ENCODE peak calls at places on chromosomes 7 and 10, in four cellular contexts. Q is Right ventricle myocardium superior, G is NCI-H1105, J is foreskin keratinocyte. K is an unnamed sample.

GRCh38 chr10:45444022-45444421 is 70.0 kb downstream of the ALOX5 start:
- DNase-seq in Q (no peak), G (no peak), J (no peak), K (no peak)

GRCh38 chr10:94131885-94132284 is 138.2 kb downstream of the PLCE1 start:
- DNase-seq in Q (no peak), G (no peak), J (peak; percentile 52), K (no peak)

GRCh38 chr10:1938317-1938716 is 201.0 kb upstream of the ADARB2 start:
- DNase-seq in Q (no peak), G (no peak), J (no peak), K (no peak)

GRCh38 chr10:80152820-80153219 is 20.3 kb downstream of the PLAC9 start:
- DNase-seq in Q (peak; percentile 1), G (no peak), J (no peak), K (no peak)

GRCh38 chr10:115514895-115515294 is 421.7 kb downstream of the ATRNL1 start:
- DNase-seq in Q (no peak), G (no peak), J (peak; percentile 9), K (no peak)

GRCh38 chr10:43214956-43215561 is 51.8 kb downstream of the RASGEF1A start:
- DNase-seq in Q (peak; percentile 27), G (no peak), J (no peak), K (no peak)

GRCh38 chr7:27627146-27627545 is 35.5 kb downstream of the HIBADH start:
- DNase-seq in Q (no peak), G (no peak), J (no peak), K (no peak)

GRCh38 chr7:108167460-108167859 is 37.3 kb upstream of the LAMB4 start:
- DNase-seq in Q (no peak), G (peak; percentile 72), J (no peak), K (no peak)

GRCh38 chr10:42879380-42880254 is 97.0 kb downstream of the BMS1 start:
- DNase-seq in Q (no peak), G (no peak), J (no peak), K (no peak)

GRCh38 chr7:50854247-50854646 is 71.6 kb upstream of the GRB10 start:
- DNase-seq in Q (no peak), G (no peak), J (no peak), K (no peak)

GRCh38 chr10:43145313-43145712 is 7.1 kb downstream of the CSGALNACT2 start:
- DNase-seq in Q (no peak), G (no peak), J (no peak), K (no peak)

GRCh38 chr7:80699030-80699638 is 60.7 kb downstream of the CD36 start:
- DNase-seq in Q (no peak), G (peak; percentile 42), J (peak; percentile 34), K (peak; percentile 16)

GRCh38 chr10:6148251-6148691 is 54.5 kb upstream of the PFKFB3 start:
- DNase-seq in Q (no peak), G (no peak), J (no peak), K (no peak)

GRCh38 chr10:107561136-107561650 is 396.7 kb upstream of the SORCS1 start:
- DNase-seq in Q (no peak), G (no peak), J (no peak), K (no peak)

GRCh38 chr10:18157909-18158308 is 17.7 kb downstream of the CACNB2 start:
- DNase-seq in Q (no peak), G (no peak), J (peak; percentile 44), K (no peak)

GRCh38 chr7:101170617-101171441 is 5.5 kb upstream of the VGF start:
- DNase-seq in Q (no peak), G (no peak), J (no peak), K (no peak)

GRCh38 chr10:69641261-69641980 is 11.4 kb downstream of the FAM241B start:
- DNase-seq in Q (no peak), G (no peak), J (peak; percentile 57), K (no peak)

GRCh38 chr10:85400981-85401695 is 965.5 kb downstream of the GRID1 start:
- DNase-seq in Q (no peak), G (no peak), J (peak; percentile 70), K (no peak)

GRCh38 chr10:43905502-43906236 is 257.0 kb upstream of the ZNF32 start:
- DNase-seq in Q (peak; percentile 73), G (no peak), J (no peak), K (no peak)

GRCh38 chr7:21819048-21819447 is 126.7 kb downstream of the CDCA7L start:
- DNase-seq in Q (no peak), G (no peak), J (no peak), K (no peak)

GRCh38 chr7:30924624-30925023 is 13.0 kb downstream of the AQP1 start:
- DNase-seq in Q (no peak), G (no peak), J (no peak), K (no peak)

GRCh38 chr7:921581-922333 is 32.7 kb downstream of the ADAP1 start:
- DNase-seq in Q (peak; percentile 39), G (no peak), J (no peak), K (no peak)

K was measured in NCI-H1417 treated with DMSO at 0.1 percent for 48 hours.